ENCODE peak calls at places on chromosome 22, in seven cellular contexts. One of them, this sample, is unnamed.

GRCh38 chr22:44734801-44735517 is 17.4 kb upstream of the ARHGAP8 start:
- DNase-seq in GM04503: no peak
- DNase-seq in frontal cortex: no peak
- DNase-seq in testis: no peak
- DNase-seq in amniotic epithelial cell: no peak
- DNase-seq in effector CD4-positive, alpha-beta T cell: no peak
- DNase-seq in kidney epithelial cell: no peak
- DNase-seq in this sample: no peak

GRCh38 chr22:46593211-46593676 is 26.9 kb upstream of the GRAMD4 start:
- DNase-seq in amniotic epithelial cell: no peak
- DNase-seq in effector CD4-positive, alpha-beta T cell: no peak
- DNase-seq in GM04503: no peak
- DNase-seq in testis: peak; percentile 53
- DNase-seq in frontal cortex: no peak
- DNase-seq in kidney epithelial cell: no peak
- DNase-seq in this sample: peak; percentile 75

GRCh38 chr22:21082248-21082647 is 36.5 kb downstream of the LRRC74B start:
- DNase-seq in GM04503: no peak
- DNase-seq in effector CD4-positive, alpha-beta T cell: no peak
- DNase-seq in testis: no peak
- DNase-seq in amniotic epithelial cell: peak; percentile 96
- DNase-seq in kidney epithelial cell: no peak
- DNase-seq in frontal cortex: no peak
- DNase-seq in this sample: no peak

GRCh38 chr22:22913989-22914388 is 26.4 kb downstream of the IGLL5 start:
- DNase-seq in frontal cortex: no peak
- DNase-seq in testis: no peak
- DNase-seq in amniotic epithelial cell: no peak
- DNase-seq in kidney epithelial cell: no peak
- DNase-seq in GM04503: no peak
- DNase-seq in effector CD4-positive, alpha-beta T cell: no peak
- DNase-seq in this sample: no peak

GRCh38 chr22:44665115-44665514 is 36.9 kb upstream of the PRR5 start:
- DNase-seq in GM04503: no peak
- DNase-seq in testis: no peak
- DNase-seq in effector CD4-positive, alpha-beta T cell: no peak
- DNase-seq in frontal cortex: no peak
- DNase-seq in amniotic epithelial cell: peak; percentile 31
- DNase-seq in kidney epithelial cell: no peak
- DNase-seq in this sample: no peak

GRCh38 chr22:29797351-29797750 is 30.2 kb downstream of the UQCR10 start:
- DNase-seq in kidney epithelial cell: no peak
- DNase-seq in GM04503: no peak
- DNase-seq in testis: no peak
- DNase-seq in effector CD4-positive, alpha-beta T cell: no peak
- DNase-seq in amniotic epithelial cell: no peak
- DNase-seq in frontal cortex: no peak
- DNase-seq in this sample: peak; percentile 61

GRCh38 chr22:45425101-45425500 is 11.6 kb downstream of the RIBC2 start:
- DNase-seq in kidney epithelial cell: no peak
- DNase-seq in effector CD4-positive, alpha-beta T cell: no peak
- DNase-seq in GM04503: no peak
- DNase-seq in frontal cortex: no peak
- DNase-seq in amniotic epithelial cell: peak; percentile 27
- DNase-seq in testis: peak; percentile 16
- DNase-seq in this sample: no peak

GRCh38 chr22:43510226-43511070 is 98.6 kb downstream of the MPPED1 start:
- DNase-seq in GM04503: no peak
- DNase-seq in effector CD4-positive, alpha-beta T cell: no peak
- DNase-seq in kidney epithelial cell: no peak
- DNase-seq in amniotic epithelial cell: no peak
- DNase-seq in frontal cortex: no peak
- DNase-seq in testis: no peak
- DNase-seq in this sample: no peak

GRCh38 chr22:39183991-39184585 is 31.6 kb upstream of the CBX7 start:
- DNase-seq in GM04503: peak; percentile 53
- DNase-seq in amniotic epithelial cell: peak; percentile 51
- DNase-seq in effector CD4-positive, alpha-beta T cell: no peak
- DNase-seq in kidney epithelial cell: no peak
- DNase-seq in testis: peak; percentile 48
- DNase-seq in frontal cortex: no peak
- DNase-seq in this sample: no peak

GRCh38 chr22:37345863-37346514 is 63.7 kb downstream of the CYTH4 start:
- DNase-seq in amniotic epithelial cell: peak; percentile 99
- DNase-seq in kidney epithelial cell: no peak
- DNase-seq in GM04503: peak; percentile 84
- DNase-seq in testis: peak; percentile 42
- DNase-seq in frontal cortex: no peak
- DNase-seq in effector CD4-positive, alpha-beta T cell: no peak
- DNase-seq in this sample: no peak

GRCh38 chr22:37442537-37442936 is 15.3 kb upstream of the ELFN2 start:
- DNase-seq in effector CD4-positive, alpha-beta T cell: no peak
- DNase-seq in kidney epithelial cell: no peak
- DNase-seq in testis: no peak
- DNase-seq in GM04503: no peak
- DNase-seq in frontal cortex: no peak
- DNase-seq in amniotic epithelial cell: peak; percentile 77
- DNase-seq in this sample: no peak

GRCh38 chr22:36816635-36817428 is at the start of gene PVALB:
- DNase-seq in frontal cortex: peak; percentile 68
- DNase-seq in amniotic epithelial cell: peak; percentile 9
- DNase-seq in kidney epithelial cell: no peak
- DNase-seq in testis: peak; percentile 23
- DNase-seq in GM04503: no peak
- DNase-seq in effector CD4-positive, alpha-beta T cell: no peak
- DNase-seq in this sample: no peak